ENCODE peak calls at places on chromosomes 12 and 14, in four cellular contexts. I is mammary epithelial cell, O is neural progenitor cell, D is hepatocyte. P is an unnamed sample.
A peak's percentile ranks its signal among the peaks of the same experiment; 100 is the strongest.

GRCh38 chr14:90136904-90137303 is 75.1 kb downstream of the KCNK13 start:
- DNase-seq in O (no peak), I (no peak), D (no peak), P (no peak)

GRCh38 chr12:12786716-12787601 is 1.5 kb downstream of the APOLD1 start:
- DNase-seq in O (peak; percentile 40), I (peak; percentile 74), D (peak; percentile 92), P (peak; percentile 86)

GRCh38 chr12:68402422-68402821 is 70.3 kb upstream of the MDM1 start:
- DNase-seq in D (no peak), O (no peak), I (no peak), P (no peak)

GRCh38 chr12:101793401-101793800 is 37.4 kb downstream of the GNPTAB start:
- DNase-seq in D (no peak), I (peak; percentile 53), O (no peak), P (no peak)

GRCh38 chr12:91777268-91777997 is 368.2 kb downstream of the BTG1 start:
- DNase-seq in I (peak; percentile 98), O (no peak), D (peak; percentile 39), P (no peak)

GRCh38 chr12:4203772-4204376 is 69.7 kb upstream of the CCND2 start:
- DNase-seq in O (no peak), D (no peak), I (no peak), P (peak; percentile 86)

GRCh38 chr14:44961151-44961729 is 507 bp downstream of the KLHL28 start:
- DNase-seq in I (peak; percentile 55), O (peak; percentile 73), D (peak; percentile 77), P (peak; percentile 78)

GRCh38 chr12:681857-682256 is 18.6 kb upstream of the NINJ2 start:
- DNase-seq in O (no peak), D (no peak), I (no peak), P (no peak)

GRCh38 chr14:74945852-74946658 is 9.3 kb downstream of the PGF start:
- DNase-seq in D (peak; percentile 87), I (peak; percentile 41), O (peak; percentile 86), P (peak; percentile 90)

GRCh38 chr12:42039146-42039545 is 105.5 kb downstream of the GXYLT1 start:
- DNase-seq in D (no peak), I (peak; percentile 44), O (no peak), P (peak; percentile 27)

GRCh38 chr12:30939234-30939633 is 12.7 kb downstream of the TSPAN11 start:
- DNase-seq in O (no peak), I (no peak), D (no peak), P (no peak)

GRCh38 chr14:39109893-39110715 is 4.0 kb upstream of the GEMIN2 start:
- DNase-seq in I (no peak), D (no peak), O (no peak), P (no peak)

GRCh38 chr12:53999596-54000104 is 311 bp upstream of the HOXC9 start:
- DNase-seq in I (peak; percentile 81), O (no peak), D (no peak), P (peak; percentile 77)

GRCh38 chr12:1918875-1919236 is 404 bp upstream of the CACNA2D4 start:
- DNase-seq in O (no peak), I (no peak), D (no peak), P (no peak)

GRCh38 chr14:36519431-36520321 is at the start of gene NKX2-1:
- DNase-seq in O (peak; percentile 61), D (no peak), I (no peak), P (peak; percentile 87)

GRCh38 chr12:104546575-104546974 is 89.8 kb downstream of the CHST11 start:
- DNase-seq in I (peak; percentile 65), D (no peak), O (no peak), P (no peak)

GRCh38 chr14:104678346-104678745 is 11.1 kb upstream of the INF2 start:
- DNase-seq in D (peak; percentile 74), I (no peak), O (peak; percentile 57), P (no peak)

GRCh38 chr12:15984097-15984800 is 73.1 kb downstream of the DERA start:
- DNase-seq in O (no peak), I (no peak), D (no peak), P (no peak)

GRCh38 chr14:104223101-104223809 is 84.9 kb downstream of the KIF26A start:
- DNase-seq in D (peak; percentile 67), O (no peak), I (no peak), P (peak; percentile 41)

GRCh38 chr14:91953170-91953985 is 5.9 kb upstream of the FBLN5 start:
- DNase-seq in O (no peak), I (no peak), D (no peak), P (no peak)

GRCh38 chr12:6214633-6215032 is 14.4 kb downstream of the CD9 start:
- DNase-seq in D (no peak), I (peak; percentile 87), O (no peak), P (no peak)

GRCh38 chr12:38921025-38921677 is 15.8 kb upstream of the CPNE8 start:
- DNase-seq in D (peak; percentile 85), I (peak; percentile 73), O (peak; percentile 72), P (peak; percentile 77)

GRCh38 chr14:22505751-22506710 is 83.0 kb downstream of the DAD1 start:
- DNase-seq in D (no peak), O (no peak), I (no peak), P (no peak)

GRCh38 chr14:61213116-61213720 is 67.9 kb downstream of the TMEM30B start:
- DNase-seq in I (no peak), D (peak; percentile 23), O (no peak), P (no peak)

GRCh38 chr14:53062856-53063255 is 90.3 kb downstream of the DDHD1 start:
- DNase-seq in I (no peak), O (no peak), D (no peak), P (no peak)

GRCh38 chr14:74945261-74945851 is 10.0 kb downstream of the PGF start:
- DNase-seq in O (peak; percentile 79), D (peak; percentile 62), I (no peak), P (peak; percentile 92)

GRCh38 chr12:111768159-111768895 is 1.6 kb downstream of the ALDH2 start:
- DNase-seq in I (no peak), O (no peak), D (no peak), P (no peak)
- H3K4me2 ChIP-seq in I (no peak overlapping the region), O (peak overlapping the region; percentile 87), D (peak overlapping the region; percentile 93), P (peak overlapping the region; percentile 92)

DNA sequence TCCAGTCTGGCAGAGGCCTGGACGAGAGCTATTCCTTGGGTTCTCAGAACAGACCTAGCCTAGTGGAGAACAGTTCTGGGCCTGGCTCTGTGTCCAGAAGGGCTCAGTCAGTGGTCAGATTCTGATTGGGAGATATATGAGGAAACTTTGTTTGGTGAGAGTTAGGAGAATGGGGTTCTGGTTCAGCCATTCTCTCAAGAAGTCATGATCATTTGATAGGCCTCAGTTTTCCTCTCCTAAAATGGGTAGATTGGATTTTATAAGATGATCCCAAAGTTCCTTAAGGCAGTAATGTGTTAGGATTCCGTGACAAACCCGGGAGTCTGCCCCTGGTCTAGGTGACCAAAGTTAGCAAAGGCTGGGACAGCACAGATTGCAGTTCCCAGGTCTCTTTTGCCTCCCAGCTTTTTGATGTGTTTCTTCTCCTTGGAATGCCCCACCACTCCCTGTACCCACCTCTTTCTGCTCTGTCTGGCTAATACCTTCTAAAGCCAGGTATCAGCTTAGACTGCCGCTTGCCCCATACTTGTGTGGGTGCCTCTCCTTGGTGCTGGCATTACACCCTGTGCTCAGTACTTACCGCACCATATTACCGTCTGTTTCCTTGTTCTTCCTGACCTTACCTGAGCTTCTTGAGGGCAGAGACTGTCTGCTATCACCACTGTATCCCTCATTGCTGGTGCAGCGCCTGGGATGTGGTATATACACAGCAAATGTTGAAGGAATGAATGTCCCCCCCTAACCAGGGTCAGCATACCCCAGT is 25.5 kb downstream of the SUSD6 start:
- DNase-seq in D (no peak), I (no peak), O (no peak), P (no peak)
- H3K4me1 ChIP-seq in D (peaks cover 67% of the 10 kb centered on the region), I (peaks cover 53% of the 10 kb centered on the region), O (peaks cover 66% of the 10 kb centered on the region), P (peaks cover 41% of the 10 kb centered on the region)

GRCh38 chr14:93941293-93941910 is 14.3 kb downstream of the FAM181A start:
- DNase-seq in O (no peak), D (no peak), I (peak; percentile 96), P (no peak)

GRCh38 chr14:93938766-93939303 is 11.7 kb downstream of the FAM181A start:
- DNase-seq in D (no peak), O (no peak), I (no peak), P (peak; percentile 47)

GRCh38 chr14:93937519-93937918 is 10.4 kb downstream of the FAM181A start:
- DNase-seq in O (no peak), D (no peak), I (peak; percentile 99), P (no peak)

GRCh38 chr14:93940437-93940836 is 13.3 kb downstream of the FAM181A start:
- DNase-seq in O (no peak), D (no peak), I (no peak), P (no peak)

GRCh38 chr14:93939304-93940229 is 12.4 kb downstream of the FAM181A start:
- DNase-seq in I (peak; percentile 71), D (peak; percentile 90), O (peak; percentile 93), P (peak; percentile 89)
- TF ChIP-seq EZH2 in I (no peak), D (no peak), O (no peak), P (no peak)

GRCh38 chr14:20627337-20628032 is 14.0 kb downstream of the OR6S1 start:
- DNase-seq in I (peak; percentile 21), O (no peak), D (no peak), P (no peak)
- H3K4me2 ChIP-seq in I (peak overlapping the region; percentile 60), O (peak overlapping the region; percentile 86), D (peak overlapping the region; percentile 32), P (peak overlapping the region; percentile 81)

DNA sequence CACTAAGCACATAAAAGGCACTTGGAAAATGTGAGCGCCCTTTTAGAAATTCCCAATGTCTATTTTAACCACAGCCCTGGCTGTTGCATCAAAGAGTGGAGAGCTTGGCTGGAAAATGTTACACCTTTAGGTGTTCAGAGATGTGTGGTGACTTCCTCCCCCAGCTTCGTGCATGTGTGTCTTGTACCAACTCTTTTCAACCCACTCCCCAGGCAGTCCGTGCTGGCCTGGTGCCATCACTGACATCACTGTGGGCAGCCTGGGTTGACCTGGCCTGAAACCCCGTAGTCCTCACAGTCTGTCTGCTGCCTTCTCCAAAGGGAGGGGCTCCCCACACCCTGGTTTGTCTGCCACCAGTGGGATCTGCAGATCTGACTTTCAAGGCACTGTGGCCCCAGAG is 101.8 kb downstream of the SCARB1 start:
- DNase-seq in O (no peak), D (no peak), I (no peak), P (no peak)
- H3K4me1 ChIP-seq in O (no peaks in the 10 kb centered on the region), D (peaks cover 16% of the 10 kb centered on the region), I (peaks cover 8% of the 10 kb centered on the region), P (peaks cover 4% of the 10 kb centered on the region)

GRCh38 chr12:103523771-103524170 is 28.0 kb upstream of the C12orf42 start:
- DNase-seq in O (no peak), D (no peak), I (peak; percentile 82), P (no peak)

GRCh38 chr12:103530352-103530751 is 34.6 kb upstream of the C12orf42 start:
- DNase-seq in O (peak; percentile 26), I (no peak), D (no peak), P (peak; percentile 3)

GRCh38 chr12:103524238-103524875 is 28.6 kb upstream of the C12orf42 start:
- DNase-seq in I (peak; percentile 27), O (no peak), D (no peak), P (no peak)

DNA sequence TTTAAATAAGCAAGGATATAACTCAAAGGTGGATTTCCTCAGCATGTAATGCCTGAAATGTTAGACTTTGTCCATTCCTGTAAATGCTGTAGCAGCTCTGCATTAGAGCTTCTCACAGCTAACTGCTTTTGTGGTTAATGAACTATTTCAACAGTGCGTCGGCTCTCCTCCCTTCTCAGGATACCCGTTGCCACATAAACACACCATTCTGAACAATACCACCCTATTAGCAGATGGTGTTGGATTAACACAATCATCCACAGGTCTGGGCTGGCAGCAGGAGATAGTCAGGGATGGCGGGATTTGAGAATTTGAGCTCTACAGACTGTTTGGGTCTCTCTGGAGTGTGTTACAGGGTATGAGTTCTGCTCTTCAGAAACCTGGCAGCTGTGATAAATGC is 33.5 kb upstream of the C12orf42 start:
- DNase-seq in I (peak; percentile 74), D (no peak), O (no peak), P (no peak)
- TF ChIP-seq EZH2 in I (no peak), D (no peak), O (no peak), P (no peak)

GRCh38 chr12:29547844-29548243 is 50.4 kb upstream of the OVCH1 start:
- DNase-seq in D (no peak), O (no peak), I (no peak), P (no peak)
- H3K4me2 ChIP-seq in D (no peak overlapping the region), O (no peak overlapping the region), I (no peak overlapping the region), P (no peak overlapping the region)

P was measured in GM23338.